ENCODE peak calls at places on chromosomes 12 and 14, in nine cellular contexts. N is neuronal stem cell, K is IMR-90, V is mesenchymal stem cell, I is neural progenitor cell, L is HCT116, Q is endothelial cell of umbilical vein, U is keratinocyte, A is GM12878. P is an unnamed sample.

GRCh38 chr12:66131067-66131688 is 628 bp upstream of the LLPH start:
- DNase-seq in N (no peak), K (no peak), V (no peak), I (no peak), L (no peak), Q (peak; percentile 16), U (no peak), A (no peak), P (peak; percentile 26)

GRCh38 chr14:86790408-86791364 is 1202.3 kb downstream of the GALC start:
- DNase-seq in N (no peak), K (no peak), V (no peak), I (peak; percentile 13), L (no peak), Q (no peak), U (no peak), A (no peak), P (no peak)

GRCh38 chr14:90060312-90060964 is 1.4 kb upstream of the KCNK13 start:
- DNase-seq in N (peak; percentile 57), K (peak; percentile 51), V (peak; percentile 43), I (peak; percentile 85), L (peak; percentile 59), Q (peak; percentile 54), U (no peak), A (no peak), P (peak; percentile 68)

GRCh38 chr14:75724414-75725204 is 63.6 kb downstream of the TTLL5 start:
- DNase-seq in N (no peak), K (no peak), V (no peak), I (no peak), L (no peak), Q (no peak), U (no peak), A (no peak), P (no peak)

GRCh38 chr12:126545411-126545810 is 1480.2 kb downstream of the AACS start:
- DNase-seq in N (no peak), K (no peak), V (peak; percentile 0), I (no peak), L (no peak), Q (no peak), U (no peak), A (no peak), P (no peak)

GRCh38 chr14:52801014-52801708 is 9.8 kb upstream of the GNPNAT1 start:
- DNase-seq in N (no peak), K (peak; percentile 92), V (peak; percentile 97), I (no peak), L (no peak), Q (no peak), U (no peak), A (no peak), P (peak; percentile 95)

GRCh38 chr12:68042212-68042699 is 53.0 kb downstream of the IFNG-AS1 start:
- DNase-seq in N (no peak), K (peak; percentile 3), V (peak; percentile 4), I (no peak), L (no peak), Q (no peak), U (peak; percentile 74), A (peak; percentile 65), P (peak; percentile 3)

GRCh38 chr12:59934486-59934885 is 338.7 kb downstream of the SLC16A7 start:
- DNase-seq in N (no peak), K (no peak), V (no peak), I (no peak), L (no peak), Q (peak; percentile 64), U (no peak), A (no peak), P (no peak)

GRCh38 chr12:109716512-109717389 is 3.1 kb downstream of the FAM222A start:
- DNase-seq in N (no peak), K (peak; percentile 12), V (no peak), I (no peak), L (no peak), Q (no peak), U (no peak), A (no peak), P (peak; percentile 61)

GRCh38 chr14:43647302-43647701 is 859.8 kb downstream of the FSCB start:
- DNase-seq in N (no peak), K (no peak), V (peak; percentile 14), I (peak; percentile 52), L (no peak), Q (no peak), U (no peak), A (no peak), P (no peak)

GRCh38 chr14:28751467-28752058 is 15.0 kb upstream of the FOXG1 start:
- DNase-seq in N (no peak), K (peak; percentile 49), V (peak; percentile 44), I (peak; percentile 85), L (peak; percentile 7), Q (peak; percentile 50), U (no peak), A (peak; percentile 7), P (peak; percentile 73)

GRCh38 chr14:31137214-31137889 is 70.2 kb downstream of the HECTD1 start:
- DNase-seq in N (no peak), K (no peak), V (no peak), I (no peak), L (peak; percentile 68), Q (no peak), U (no peak), A (no peak), P (no peak)

GRCh38 chr12:76696186-76696585 is 67.7 kb upstream of the ZDHHC17 start:
- DNase-seq in N (no peak), K (no peak), V (no peak), I (no peak), L (no peak), Q (no peak), U (no peak), A (no peak), P (no peak)

GRCh38 chr12:76698966-76699365 is 64.9 kb upstream of the ZDHHC17 start:
- DNase-seq in N (no peak), K (no peak), V (no peak), I (peak; percentile 40), L (no peak), Q (no peak), U (no peak), A (no peak), P (no peak)

GRCh38 chr12:76694369-76694768 is 69.5 kb upstream of the ZDHHC17 start:
- DNase-seq in N (no peak), K (no peak), V (no peak), I (no peak), L (no peak), Q (no peak), U (no peak), A (no peak), P (no peak)

GRCh38 chr12:76697849-76698248 is 66.1 kb upstream of the ZDHHC17 start:
- DNase-seq in N (no peak), K (no peak), V (peak; percentile 31), I (no peak), L (no peak), Q (no peak), U (no peak), A (no peak), P (no peak)

DNA sequence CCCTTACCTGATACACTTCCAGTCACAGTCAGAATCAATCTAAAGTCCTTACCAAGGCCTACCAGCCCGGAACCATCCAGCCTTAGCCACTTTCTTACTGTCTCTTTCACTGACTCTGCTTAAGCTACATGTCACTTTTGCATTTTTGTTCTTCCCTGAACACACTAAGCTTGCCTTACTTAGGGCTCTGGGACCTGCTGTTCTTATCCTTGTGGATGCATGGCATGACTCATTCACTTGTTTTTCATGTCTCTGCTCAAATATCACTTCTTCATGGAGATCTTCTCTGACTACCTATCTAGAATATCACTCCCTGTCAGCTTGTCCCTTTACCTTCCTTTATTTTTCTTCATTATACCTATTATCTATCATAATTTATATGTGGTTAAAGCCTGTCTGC is 65.6 kb upstream of the ZDHHC17 start:
- DNase-seq in N (no peak), K (peak; percentile 62), V (peak; percentile 28), I (no peak), L (no peak), Q (no peak), U (no peak), A (no peak), P (no peak)
- H3K36me3 ChIP-seq in N (no peaks in the 10 kb centered on the region), K (no peaks in the 10 kb centered on the region), V (no peaks in the 10 kb centered on the region), I (no peaks in the 10 kb centered on the region), L (no peaks in the 10 kb centered on the region), Q (no peaks in the 10 kb centered on the region), U (no peaks in the 10 kb centered on the region), A (no peaks in the 10 kb centered on the region), P (no peaks in the 10 kb centered on the region)

GRCh38 chr14:93952829-93953228 is 23.5 kb downstream of the ASB2 start:
- DNase-seq in N (no peak), K (no peak), V (no peak), I (no peak), L (no peak), Q (no peak), U (no peak), A (no peak), P (no peak)

GRCh38 chr14:93953739-93954515 is 22.4 kb downstream of the ASB2 start:
- DNase-seq in N (no peak), K (no peak), V (no peak), I (no peak), L (no peak), Q (no peak), U (no peak), A (no peak), P (no peak)

GRCh38 chr14:93954516-93954830 is 21.9 kb downstream of the ASB2 start:
- DNase-seq in N (no peak), K (no peak), V (no peak), I (no peak), L (no peak), Q (no peak), U (no peak), A (no peak), P (no peak)

GRCh38 chr14:93951798-93952540 is 24.4 kb downstream of the ASB2 start:
- DNase-seq in N (no peak), K (peak; percentile 7), V (no peak), I (no peak), L (no peak), Q (no peak), U (no peak), A (no peak), P (peak; percentile 8)

GRCh38 chr14:93953263-93953662 is 23.1 kb downstream of the ASB2 start:
- DNase-seq in N (no peak), K (no peak), V (no peak), I (peak; percentile 52), L (no peak), Q (no peak), U (no peak), A (no peak), P (no peak)
- H3K9ac ChIP-seq in N (no peak overlapping the region), K (no peak overlapping the region), V (no peak overlapping the region), I (no peak overlapping the region), L (no peak overlapping the region), Q (no peak overlapping the region), U (no peak overlapping the region), A (no peak overlapping the region), P (no peak overlapping the region)

GRCh38 chr14:65210118-65210826 is 108.0 kb upstream of the MAX start:
- DNase-seq in N (no peak), K (peak; percentile 29), V (peak; percentile 70), I (no peak), L (no peak), Q (peak; percentile 23), U (no peak), A (peak; percentile 71), P (no peak)
- H2AFZ ChIP-seq in N (no peak overlapping the region), K (no peak overlapping the region), V (no peak overlapping the region), I (no peak overlapping the region), L (no peak overlapping the region), Q (peak overlapping the region; percentile 26), U (peak overlapping the region; percentile 41), A (no peak overlapping the region), P (peak overlapping the region; percentile 84)

DNA sequence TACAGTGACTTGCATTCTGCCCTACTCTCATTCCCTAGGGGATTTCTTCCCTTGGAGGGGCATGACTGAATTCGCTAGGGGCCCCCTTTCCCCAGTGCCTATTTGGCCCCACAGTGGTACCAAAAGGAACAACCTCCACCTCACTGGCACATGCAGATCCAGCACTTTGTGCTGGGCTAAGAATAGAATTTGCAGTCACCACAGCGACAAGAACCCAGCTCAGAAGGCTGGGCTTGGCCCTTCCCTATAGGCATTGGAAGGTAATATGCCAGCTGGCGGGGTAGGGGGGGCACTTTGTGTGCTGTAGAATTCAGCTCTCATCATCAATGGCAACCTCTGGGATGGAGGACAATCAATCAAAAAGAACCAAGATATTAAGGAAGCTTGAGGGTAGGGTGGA is 13.9 kb downstream of the BAZ2A start:
- DNase-seq in N (no peak), K (no peak), V (no peak), I (no peak), L (no peak), Q (no peak), U (no peak), A (no peak), P (no peak)
- H3K36me3 ChIP-seq in N (peaks cover 53% of the 10 kb centered on the region), K (peaks cover 71% of the 10 kb centered on the region), V (peaks cover 51% of the 10 kb centered on the region), I (peaks cover 4% of the 10 kb centered on the region), L (peaks cover 51% of the 10 kb centered on the region), Q (peaks cover 35% of the 10 kb centered on the region), U (peaks cover 65% of the 10 kb centered on the region), A (peaks cover 44% of the 10 kb centered on the region), P (peaks cover 81% of the 10 kb centered on the region)

P was measured in GM23248.